ENCODE peak calls at places on chromosomes 3 and 15, in eight cellular contexts. One of them, this sample, is unnamed.

GRCh38 chr3:41137686-41138111 is 61.6 kb upstream of the CTNNB1 start:
- DNase-seq in psoas muscle: no peak
- DNase-seq in neuronal stem cell: no peak
- DNase-seq in pancreas: no peak
- DNase-seq in mammary epithelial cell: peak
- DNase-seq in left ventricle myocardium inferior: no peak
- DNase-seq in mesendoderm: peak
- DNase-seq in PC-3: peak
- DNase-seq in this sample: no peak

GRCh38 chr3:66033241-66034138 is 5.2 kb downstream of the MAGI1 start:
- DNase-seq in pancreas: no peak
- DNase-seq in psoas muscle: no peak
- DNase-seq in mammary epithelial cell: no peak
- DNase-seq in neuronal stem cell: no peak
- DNase-seq in mesendoderm: no peak
- DNase-seq in left ventricle myocardium inferior: no peak
- DNase-seq in PC-3: no peak
- DNase-seq in this sample: no peak

GRCh38 chr3:111541911-111542483 is at the start of gene CD96:
- DNase-seq in psoas muscle: no peak
- DNase-seq in left ventricle myocardium inferior: no peak
- DNase-seq in neuronal stem cell: no peak
- DNase-seq in mesendoderm: no peak
- DNase-seq in pancreas: no peak
- DNase-seq in mammary epithelial cell: peak
- DNase-seq in PC-3: peak
- DNase-seq in this sample: peak

GRCh38 chr3:120162400-120162799 is 68.2 kb upstream of the GSK3B start:
- DNase-seq in mesendoderm: no peak
- DNase-seq in psoas muscle: no peak
- DNase-seq in pancreas: no peak
- DNase-seq in neuronal stem cell: no peak
- DNase-seq in PC-3: no peak
- DNase-seq in mammary epithelial cell: peak
- DNase-seq in left ventricle myocardium inferior: no peak
- DNase-seq in this sample: no peak

GRCh38 chr15:97875513-97876285 is 84.8 kb upstream of the ARRDC4 start:
- DNase-seq in mesendoderm: no peak
- DNase-seq in pancreas: peak
- DNase-seq in mammary epithelial cell: no peak
- DNase-seq in PC-3: no peak
- DNase-seq in left ventricle myocardium inferior: peak
- DNase-seq in neuronal stem cell: no peak
- DNase-seq in psoas muscle: no peak
- DNase-seq in this sample: no peak

GRCh38 chr3:188594137-188594536 is 440.2 kb downstream of the LPP start:
- DNase-seq in psoas muscle: no peak
- DNase-seq in pancreas: no peak
- DNase-seq in left ventricle myocardium inferior: no peak
- DNase-seq in PC-3: peak
- DNase-seq in mesendoderm: peak
- DNase-seq in mammary epithelial cell: peak
- DNase-seq in neuronal stem cell: no peak
- DNase-seq in this sample: no peak

GRCh38 chr15:70486451-70487379 is 276.6 kb downstream of the UACA start:
- DNase-seq in neuronal stem cell: no peak
- DNase-seq in mesendoderm: no peak
- DNase-seq in psoas muscle: peak
- DNase-seq in pancreas: no peak
- DNase-seq in mammary epithelial cell: peak
- DNase-seq in left ventricle myocardium inferior: peak
- DNase-seq in PC-3: peak
- DNase-seq in this sample: no peak

GRCh38 chr3:55486101-55486856 is 827 bp downstream of the WNT5A start:
- DNase-seq in mammary epithelial cell: peak
- DNase-seq in psoas muscle: peak
- DNase-seq in PC-3: peak
- DNase-seq in pancreas: peak
- DNase-seq in left ventricle myocardium inferior: peak
- DNase-seq in mesendoderm: peak
- DNase-seq in neuronal stem cell: peak
- DNase-seq in this sample: peak

GRCh38 chr3:138434276-138434874 is at the start of gene ESYT3:
- DNase-seq in mammary epithelial cell: peak
- DNase-seq in neuronal stem cell: peak
- DNase-seq in mesendoderm: peak
- DNase-seq in left ventricle myocardium inferior: peak
- DNase-seq in psoas muscle: peak
- DNase-seq in pancreas: peak
- DNase-seq in PC-3: peak
- DNase-seq in this sample: peak

GRCh38 chr3:2958553-2958952 is 151.6 kb downstream of the IL5RA start:
- DNase-seq in neuronal stem cell: no peak
- DNase-seq in psoas muscle: no peak
- DNase-seq in mesendoderm: peak
- DNase-seq in PC-3: no peak
- DNase-seq in pancreas: no peak
- DNase-seq in left ventricle myocardium inferior: no peak
- DNase-seq in mammary epithelial cell: no peak
- DNase-seq in this sample: no peak

GRCh38 chr3:193140381-193140780 is 100.6 kb upstream of the PLAAT1 start:
- DNase-seq in psoas muscle: no peak
- DNase-seq in mammary epithelial cell: peak
- DNase-seq in mesendoderm: no peak
- DNase-seq in PC-3: peak
- DNase-seq in left ventricle myocardium inferior: no peak
- DNase-seq in neuronal stem cell: no peak
- DNase-seq in pancreas: no peak
- DNase-seq in this sample: no peak

GRCh38 chr3:64138656-64139375 is 86.5 kb downstream of the PRICKLE2 start:
- DNase-seq in pancreas: no peak
- DNase-seq in psoas muscle: no peak
- DNase-seq in left ventricle myocardium inferior: no peak
- DNase-seq in neuronal stem cell: no peak
- DNase-seq in PC-3: no peak
- DNase-seq in mesendoderm: no peak
- DNase-seq in mammary epithelial cell: peak
- DNase-seq in this sample: no peak

GRCh38 chr15:28944696-28945300 is 59.0 kb downstream of the APBA2 start:
- DNase-seq in pancreas: peak
- DNase-seq in mesendoderm: no peak
- DNase-seq in psoas muscle: no peak
- DNase-seq in left ventricle myocardium inferior: no peak
- DNase-seq in PC-3: no peak
- DNase-seq in neuronal stem cell: no peak
- DNase-seq in mammary epithelial cell: no peak
- DNase-seq in this sample: peak

GRCh38 chr15:64701482-64701881 is 73.9 kb downstream of the RBPMS2 start:
- DNase-seq in neuronal stem cell: peak
- DNase-seq in mesendoderm: no peak
- DNase-seq in psoas muscle: no peak
- DNase-seq in pancreas: no peak
- DNase-seq in PC-3: no peak
- DNase-seq in mammary epithelial cell: no peak
- DNase-seq in left ventricle myocardium inferior: no peak
- DNase-seq in this sample: no peak

GRCh38 chr15:64697911-64698369 is 77.4 kb downstream of the RBPMS2 start:
- DNase-seq in left ventricle myocardium inferior: no peak
- DNase-seq in pancreas: no peak
- DNase-seq in mammary epithelial cell: peak
- DNase-seq in PC-3: peak
- DNase-seq in psoas muscle: no peak
- DNase-seq in neuronal stem cell: no peak
- DNase-seq in mesendoderm: no peak
- DNase-seq in this sample: no peak

GRCh38 chr15:64701051-64701450 is 74.3 kb downstream of the RBPMS2 start:
- DNase-seq in neuronal stem cell: no peak
- DNase-seq in PC-3: no peak
- DNase-seq in psoas muscle: no peak
- DNase-seq in mammary epithelial cell: no peak
- DNase-seq in left ventricle myocardium inferior: no peak
- DNase-seq in mesendoderm: no peak
- DNase-seq in pancreas: no peak
- DNase-seq in this sample: no peak

GRCh38 chr15:64702816-64703631 is 72.4 kb downstream of the RBPMS2 start:
- DNase-seq in pancreas: peak
- DNase-seq in PC-3: peak
- DNase-seq in mammary epithelial cell: peak
- DNase-seq in psoas muscle: peak
- DNase-seq in neuronal stem cell: peak
- DNase-seq in left ventricle myocardium inferior: peak
- DNase-seq in mesendoderm: peak
- DNase-seq in this sample: peak

DNA sequence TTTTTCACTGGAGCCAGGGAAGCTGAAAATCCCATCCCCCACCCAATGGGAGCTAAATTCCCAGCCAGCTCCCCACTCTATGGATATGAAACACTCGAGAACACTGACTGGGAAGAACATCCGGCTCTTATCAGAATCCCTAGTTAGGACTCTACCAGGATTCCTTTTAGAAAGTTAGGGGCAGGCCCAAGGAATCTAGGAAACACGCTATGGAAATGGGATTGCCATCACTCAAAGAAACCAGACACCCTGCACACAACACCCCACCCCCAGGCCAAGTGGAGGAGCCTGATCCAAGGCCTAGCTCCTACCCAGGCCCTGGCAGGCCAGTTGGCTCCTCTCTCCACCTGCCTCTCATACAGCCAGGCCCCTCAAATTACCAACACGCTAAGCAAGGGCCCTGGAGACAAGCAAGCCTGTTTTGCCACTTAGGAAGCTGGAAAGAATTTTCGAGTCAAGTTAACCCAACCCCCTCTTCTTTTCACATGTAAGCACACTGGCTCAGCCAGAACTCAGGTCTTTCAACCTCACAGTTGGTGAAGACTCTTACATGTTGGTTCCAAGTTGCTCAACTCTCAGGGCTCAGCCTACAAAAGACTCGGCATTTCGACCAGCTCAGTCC is 75.5 kb downstream of the RBPMS2 start:
- DNase-seq in psoas muscle: peak
- DNase-seq in neuronal stem cell: no peak
- DNase-seq in left ventricle myocardium inferior: peak
- DNase-seq in mesendoderm: peak
- DNase-seq in mammary epithelial cell: peak
- DNase-seq in PC-3: no peak
- DNase-seq in pancreas: no peak
- DNase-seq in this sample: peak
- H3K4me3 ChIP-seq in psoas muscle: peak
- H3K4me3 ChIP-seq in neuronal stem cell: peak
- H3K4me3 ChIP-seq in left ventricle myocardium inferior: peak
- H3K4me3 ChIP-seq in mesendoderm: no peak
- H3K4me3 ChIP-seq in mammary epithelial cell: no peak
- H3K4me3 ChIP-seq in PC-3: no peak
- H3K4me3 ChIP-seq in pancreas: no peak
- H3K4me3 ChIP-seq in this sample: no peak

DNA sequence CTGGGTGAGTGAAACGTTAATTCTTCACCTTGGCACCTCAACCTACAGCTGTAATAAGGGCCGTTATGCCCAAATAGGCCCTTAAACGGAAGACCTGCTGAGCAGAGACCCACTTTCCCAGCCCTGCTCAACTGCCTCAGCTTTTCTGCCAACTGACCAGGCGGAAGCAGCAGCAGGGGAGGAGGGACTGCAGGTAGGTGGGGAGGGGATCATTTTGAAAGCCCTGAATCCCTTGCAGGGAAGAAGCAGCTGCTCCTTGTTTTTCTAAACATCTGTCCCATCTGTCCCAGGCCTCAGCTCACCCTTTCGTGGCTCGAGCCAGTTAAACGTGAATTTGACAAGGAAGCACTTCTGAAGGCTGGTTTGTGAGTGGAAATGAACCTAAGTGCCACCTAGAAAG is 979 bp upstream of the CMC1 start:
- DNase-seq in mammary epithelial cell: no peak
- DNase-seq in mesendoderm: peak
- DNase-seq in left ventricle myocardium inferior: no peak
- DNase-seq in pancreas: no peak
- DNase-seq in neuronal stem cell: no peak
- DNase-seq in PC-3: no peak
- DNase-seq in psoas muscle: no peak
- DNase-seq in this sample: no peak
- H3K4me3 ChIP-seq in mammary epithelial cell: no peak
- H3K4me3 ChIP-seq in mesendoderm: no peak
- H3K4me3 ChIP-seq in left ventricle myocardium inferior: peak
- H3K4me3 ChIP-seq in pancreas: no peak
- H3K4me3 ChIP-seq in neuronal stem cell: no peak
- H3K4me3 ChIP-seq in PC-3: peak
- H3K4me3 ChIP-seq in psoas muscle: peak
- H3K4me3 ChIP-seq in this sample: peak

DNA sequence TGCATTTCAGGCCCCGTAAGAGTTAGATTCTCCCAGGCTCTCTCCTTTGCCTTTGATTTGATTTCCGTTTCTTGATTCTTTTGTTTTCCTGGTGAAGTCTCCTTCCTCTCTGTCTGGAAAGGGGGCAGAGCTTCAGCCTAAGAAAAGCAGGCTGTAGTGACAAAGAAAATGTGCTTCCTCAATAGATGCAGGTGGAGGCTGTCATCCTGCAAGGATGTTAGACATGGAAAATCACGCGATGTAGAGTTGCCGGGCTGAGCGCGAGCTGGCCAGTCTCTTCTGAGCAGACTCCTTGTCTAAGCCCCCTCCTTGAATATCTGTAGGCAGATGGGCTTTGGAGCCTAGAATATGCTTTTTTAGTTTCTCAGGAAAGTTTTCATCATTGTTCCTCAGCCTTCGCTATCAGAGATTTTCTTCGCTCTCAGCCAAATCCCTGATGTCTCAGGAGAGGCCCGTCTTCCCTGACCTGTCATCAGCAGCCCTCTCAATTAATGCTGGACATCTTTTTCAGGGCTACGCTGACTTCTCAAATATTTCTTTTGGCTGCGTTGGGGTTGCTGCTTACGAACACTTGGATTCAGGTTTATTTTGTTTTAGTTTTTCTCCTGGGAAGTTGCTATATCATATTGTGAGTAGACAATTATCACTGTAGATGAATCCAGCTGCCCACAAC is 163.6 kb downstream of the ITPR1 start:
- DNase-seq in mesendoderm: no peak
- DNase-seq in PC-3: no peak
- DNase-seq in neuronal stem cell: no peak
- DNase-seq in pancreas: no peak
- DNase-seq in mammary epithelial cell: no peak
- DNase-seq in left ventricle myocardium inferior: no peak
- DNase-seq in psoas muscle: no peak
- DNase-seq in this sample: no peak
- H3K4me3 ChIP-seq in mesendoderm: no peak
- H3K4me3 ChIP-seq in PC-3: no peak
- H3K4me3 ChIP-seq in neuronal stem cell: no peak
- H3K4me3 ChIP-seq in pancreas: no peak
- H3K4me3 ChIP-seq in mammary epithelial cell: no peak
- H3K4me3 ChIP-seq in left ventricle myocardium inferior: no peak
- H3K4me3 ChIP-seq in psoas muscle: no peak
- H3K4me3 ChIP-seq in this sample: no peak

DNA sequence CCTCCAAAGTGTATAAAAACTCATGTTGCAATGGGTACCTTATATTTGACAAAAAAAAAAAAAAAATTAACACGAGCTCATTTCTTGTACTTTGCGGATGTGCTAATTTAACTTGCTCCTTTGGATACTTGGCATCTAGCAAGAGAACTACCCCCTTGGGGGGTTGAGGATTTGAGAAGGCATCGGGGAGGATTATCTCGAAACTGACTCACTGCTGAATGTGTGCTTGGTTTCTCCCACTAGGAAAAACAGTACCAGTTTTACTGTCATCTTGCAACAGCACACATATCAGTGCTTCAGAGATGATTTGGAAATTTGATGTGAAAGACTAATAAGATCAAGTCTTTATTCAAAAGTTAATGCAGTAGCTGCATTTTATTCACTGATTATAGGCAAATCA is 886 bp downstream of the EXOG start:
- DNase-seq in pancreas: no peak
- DNase-seq in neuronal stem cell: no peak
- DNase-seq in psoas muscle: no peak
- DNase-seq in left ventricle myocardium inferior: no peak
- DNase-seq in mammary epithelial cell: peak
- DNase-seq in PC-3: peak
- DNase-seq in mesendoderm: peak
- DNase-seq in this sample: no peak
- H3K4me3 ChIP-seq in pancreas: peak
- H3K4me3 ChIP-seq in neuronal stem cell: peak
- H3K4me3 ChIP-seq in psoas muscle: peak
- H3K4me3 ChIP-seq in left ventricle myocardium inferior: peak
- H3K4me3 ChIP-seq in mammary epithelial cell: peak
- H3K4me3 ChIP-seq in PC-3: peak
- H3K4me3 ChIP-seq in mesendoderm: no peak
- H3K4me3 ChIP-seq in this sample: peak

This sample was measured in stomach.